ENCODE peak calls at places on chromosome 21, in five cellular contexts. H is HepG2; L is effector memory CD4-positive, alpha-beta T cell; M is Peyer's patch; Y is OCI-LY7. T is an unnamed sample.
A peak's percentile ranks its signal among the peaks of the same experiment; 100 is the strongest.

GRCh38 chr21:45420623-45421041 is 15.7 kb downstream of the COL18A1 start:
- DNase-seq in Y (no peak), M (no peak), H (no peak), L (no peak), T (peak; percentile 70)

GRCh38 chr21:43192501-43193081 is 23.8 kb downstream of the CRYAA start:
- DNase-seq in Y (no peak), H (no peak), M (no peak), L (no peak), T (no peak)

GRCh38 chr21:14836950-14837349 is 227.8 kb downstream of the NRIP1 start:
- DNase-seq in Y (no peak), H (no peak), L (no peak), M (no peak), T (no peak)

GRCh38 chr21:14120091-14120734 is 90.5 kb downstream of the LIPI start:
- DNase-seq in M (no peak), H (peak; percentile 11), L (no peak), Y (peak; percentile 57), T (peak; percentile 33)

GRCh38 chr21:14952916-14953315 is 111.9 kb downstream of the NRIP1 start:
- DNase-seq in Y (no peak), H (no peak), M (no peak), L (no peak), T (no peak)

GRCh38 chr21:27571706-27572105 is 604.8 kb upstream of the ADAMTS5 start:
- DNase-seq in L (no peak), Y (no peak), H (no peak), M (no peak), T (no peak)

GRCh38 chr21:40466893-40467483 is 380.0 kb downstream of the DSCAM start:
- DNase-seq in Y (peak; percentile 4), M (no peak), L (no peak), H (no peak), T (peak; percentile 62)

GRCh38 chr21:21968810-21969588 is 970.8 kb downstream of the NCAM2 start:
- DNase-seq in H (no peak), Y (no peak), M (no peak), L (no peak), T (no peak)

GRCh38 chr21:27407296-27407695 is 440.4 kb upstream of the ADAMTS5 start:
- DNase-seq in M (no peak), H (no peak), Y (no peak), L (no peak), T (no peak)

GRCh38 chr21:29904359-29905282 is 35.2 kb downstream of the GRIK1 start:
- DNase-seq in L (no peak), M (no peak), Y (no peak), H (no peak), T (no peak)

GRCh38 chr21:34939673-34940321 is 109.3 kb downstream of the RUNX1 start:
- DNase-seq in L (no peak), Y (no peak), H (no peak), M (no peak), T (no peak)

GRCh38 chr21:27570306-27570868 is 603.5 kb upstream of the ADAMTS5 start:
- DNase-seq in M (no peak), Y (no peak), L (no peak), H (no peak), T (peak; percentile 21)

GRCh38 chr21:28975401-28975800 is 17.3 kb downstream of the LTN1 start:
- DNase-seq in M (no peak), Y (no peak), L (no peak), H (no peak), T (no peak)

GRCh38 chr21:27132270-27132669 is 165.4 kb upstream of the ADAMTS5 start:
- DNase-seq in H (no peak), L (no peak), M (no peak), Y (no peak), T (no peak)

GRCh38 chr21:40255665-40256064 is 388.4 kb downstream of the PCP4 start:
- DNase-seq in L (no peak), Y (no peak), H (no peak), M (no peak), T (no peak)

DNA sequence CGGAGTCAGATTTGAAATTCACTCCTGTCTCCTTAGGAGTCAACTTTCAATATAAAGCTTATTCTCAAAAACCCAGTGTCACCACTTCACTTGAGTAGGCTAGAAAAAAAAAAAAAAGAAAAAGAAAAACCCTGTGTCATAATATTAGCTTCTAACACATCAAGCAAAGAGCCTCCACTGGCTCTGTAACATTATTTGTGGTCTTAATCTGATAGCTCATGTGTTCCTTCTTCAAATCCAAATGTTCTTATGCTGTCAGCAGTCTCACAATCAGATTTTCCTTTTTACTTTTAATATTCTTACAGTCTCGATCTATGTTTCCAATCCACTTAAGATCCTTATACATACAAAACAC is 26.1 kb upstream of the PSMG1 start:
- DNase-seq in M (no peak), L (no peak), H (no peak), Y (no peak), T (no peak)
- H3K36me3 ChIP-seq in M (no peaks in the 10 kb centered on the region), L (peaks cover 14% of the 10 kb centered on the region), H (peaks cover 12% of the 10 kb centered on the region), Y (peaks cover 91% of the 10 kb centered on the region), T (no peaks in the 10 kb centered on the region)

GRCh38 chr21:36499578-36500471 is 19.9 kb upstream of the CLDN14 start:
- DNase-seq in M (no peak), Y (no peak), H (no peak), L (no peak), T (no peak)
- H3K36me3 ChIP-seq in M (no peaks in the 10 kb centered on the region), Y (no peaks in the 10 kb centered on the region), H (no peaks in the 10 kb centered on the region), L (no peaks in the 10 kb centered on the region), T (no peaks in the 10 kb centered on the region)

GRCh38 chr21:17602874-17603273 is 9.8 kb downstream of the BTG3 start:
- DNase-seq in Y (no peak), L (no peak), H (no peak), M (no peak), T (no peak)
- H3K36me3 ChIP-seq in Y (peaks cover 98% of the 10 kb centered on the region), L (peaks cover 18% of the 10 kb centered on the region), H (peaks cover 9% of the 10 kb centered on the region), M (no peaks in the 10 kb centered on the region), T (no peaks in the 10 kb centered on the region)

GRCh38 chr21:32770514-32771133 is 931 bp downstream of the PAXBP1 start:
- DNase-seq in L (no peak), M (no peak), Y (peak; percentile 24), H (peak; percentile 10), T (peak; percentile 41)
- H3K36me3 ChIP-seq in L (no peaks in the 10 kb centered on the region), M (no peaks in the 10 kb centered on the region), Y (peaks cover 51% of the 10 kb centered on the region), H (peaks cover 3% of the 10 kb centered on the region), T (no peaks in the 10 kb centered on the region)

GRCh38 chr21:33578214-33578613 is 10.3 kb downstream of the DONSON start:
- DNase-seq in L (no peak), M (no peak), H (no peak), Y (no peak), T (no peak)
- H3K36me3 ChIP-seq in L (peaks cover 38% of the 10 kb centered on the region), M (no peaks in the 10 kb centered on the region), H (peaks cover 1% of the 10 kb centered on the region), Y (peaks cover 96% of the 10 kb centered on the region), T (no peaks in the 10 kb centered on the region)

GRCh38 chr21:41854426-41854995 is 24.6 kb downstream of the PRDM15 start:
- DNase-seq in Y (no peak), M (no peak), L (no peak), H (no peak), T (no peak)

GRCh38 chr21:41859297-41859980 is 19.7 kb downstream of the PRDM15 start:
- DNase-seq in L (no peak), Y (no peak), H (no peak), M (no peak), T (no peak)

GRCh38 chr21:41858466-41859296 is 20.5 kb downstream of the PRDM15 start:
- DNase-seq in Y (no peak), H (no peak), L (no peak), M (no peak), T (no peak)

GRCh38 chr21:41857771-41858300 is 21.3 kb downstream of the PRDM15 start:
- DNase-seq in H (no peak), L (no peak), M (no peak), Y (no peak), T (no peak)

GRCh38 chr21:41856572-41856971 is 22.6 kb downstream of the PRDM15 start:
- DNase-seq in H (no peak), L (no peak), Y (no peak), M (no peak), T (no peak)
- H3K36me3 ChIP-seq in H (peaks cover 12% of the 10 kb centered on the region), L (peaks cover 48% of the 10 kb centered on the region), Y (peaks cover 73% of the 10 kb centered on the region), M (no peaks in the 10 kb centered on the region), T (no peaks in the 10 kb centered on the region)

DNA sequence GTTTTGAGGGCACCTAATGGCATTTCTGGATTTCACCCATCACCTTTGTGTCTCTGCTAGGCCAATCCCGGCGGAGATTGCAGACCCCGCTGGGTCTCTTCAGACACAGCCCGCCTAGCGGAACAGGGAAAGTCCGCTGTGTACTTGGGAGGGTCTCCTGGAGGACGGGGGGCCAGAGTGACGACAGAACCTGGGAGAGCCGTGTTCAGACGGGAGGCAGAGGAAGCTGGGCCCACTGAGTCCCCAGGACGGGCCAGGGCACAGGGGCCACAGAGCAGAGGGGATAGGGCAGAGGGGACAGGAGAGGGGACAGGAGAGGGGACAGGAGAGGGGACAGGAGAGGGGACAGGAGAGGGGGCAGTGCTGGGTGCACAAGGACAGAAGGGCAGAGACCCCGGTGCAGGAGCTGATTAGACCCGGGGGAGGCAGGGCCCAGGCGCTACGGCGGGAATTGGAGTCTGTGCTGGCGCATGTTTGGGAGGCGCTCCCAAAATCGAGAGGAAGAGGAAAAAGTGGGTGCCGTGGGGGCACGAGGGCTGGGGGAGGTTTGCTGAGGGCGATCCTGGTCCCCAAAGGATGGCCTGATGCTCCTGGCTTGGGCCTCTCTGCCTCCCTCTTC is 12.7 kb downstream of the TRPM2 start:
- DNase-seq in L (no peak), Y (no peak), M (no peak), H (no peak), T (no peak)
- H3K36me3 ChIP-seq in L (no peaks in the 10 kb centered on the region), Y (no peaks in the 10 kb centered on the region), M (no peaks in the 10 kb centered on the region), H (no peaks in the 10 kb centered on the region), T (no peaks in the 10 kb centered on the region)

GRCh38 chr21:32333953-32334673 is 35.5 kb downstream of the MRAP start:
- DNase-seq in Y (no peak), M (no peak), L (no peak), H (no peak), T (no peak)
- H3K36me3 ChIP-seq in Y (peaks cover 96% of the 10 kb centered on the region), M (no peaks in the 10 kb centered on the region), L (peaks cover 64% of the 10 kb centered on the region), H (peaks cover 31% of the 10 kb centered on the region), T (no peaks in the 10 kb centered on the region)

GRCh38 chr21:46424621-46425020 is 34.1 kb upstream of the DIP2A start:
- DNase-seq in L (no peak), H (no peak), Y (no peak), M (peak; percentile 35), T (no peak)
- H3K36me3 ChIP-seq in L (peaks cover 18% of the 10 kb centered on the region), H (peaks cover 6% of the 10 kb centered on the region), Y (peaks cover 51% of the 10 kb centered on the region), M (no peaks in the 10 kb centered on the region), T (no peaks in the 10 kb centered on the region)

GRCh38 chr21:33560965-33561364 is 18.1 kb downstream of the SON start:
- DNase-seq in M (no peak), L (no peak), H (no peak), Y (no peak), T (no peak)

GRCh38 chr21:33559813-33560212 is 17.0 kb downstream of the SON start:
- DNase-seq in M (no peak), L (no peak), Y (no peak), H (no peak), T (no peak)

GRCh38 chr21:33562389-33562788 is 19.6 kb downstream of the SON start:
- DNase-seq in M (no peak), Y (no peak), H (no peak), L (no peak), T (no peak)

GRCh38 chr21:33558777-33559421 is 16.1 kb downstream of the SON start:
- DNase-seq in L (no peak), M (no peak), Y (no peak), H (no peak), T (no peak)

DNA sequence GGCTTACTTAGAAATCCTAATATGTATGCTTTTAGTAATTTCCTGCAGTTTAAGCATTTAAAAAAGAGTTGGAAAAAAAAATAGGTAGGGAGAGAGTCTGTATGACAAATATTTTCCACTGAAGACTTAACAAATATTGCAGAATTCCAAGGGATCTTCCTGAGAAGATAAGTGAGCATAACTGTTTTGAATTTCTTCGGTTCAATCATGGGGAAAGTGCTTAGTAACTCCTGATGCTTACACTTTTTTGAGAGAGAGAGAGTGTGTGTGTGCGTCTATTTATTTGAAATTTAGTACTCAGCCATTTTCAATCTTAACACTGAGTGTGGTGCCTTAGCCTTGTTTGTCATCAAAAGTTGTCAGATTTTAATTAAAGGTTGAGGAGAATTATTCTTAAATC is 18.5 kb downstream of the SON start:
- DNase-seq in L (no peak), H (no peak), Y (no peak), M (no peak), T (no peak)
- H3K36me3 ChIP-seq in L (peaks cover 55% of the 10 kb centered on the region), H (peaks cover 13% of the 10 kb centered on the region), Y (peaks cover 97% of the 10 kb centered on the region), M (no peaks in the 10 kb centered on the region), T (no peaks in the 10 kb centered on the region)

T was measured in hepatocyte.